ENCODE peak calls at places on chromosomes 13 and 19, in six cellular contexts. D is GM12878, W is neural progenitor cell, G is WTC11, O is A549, B is fibroblast of pulmonary artery. C is an unnamed sample.

GRCh38 chr13:42894765-42895181 is 97.3 kb downstream of the EPSTI1 start:
- DNase-seq in D (no peak), W (no peak), G (no peak), O (no peak), B (peak), C (no peak)

GRCh38 chr19:18396471-18397241 is 766 bp downstream of the LRRC25 start:
- DNase-seq in D (no peak), W (no peak), G (no peak), O (no peak), B (no peak), C (no peak)

GRCh38 chr19:48617146-48617937 is 1.6 kb downstream of the RPL18 start:
- DNase-seq in D (no peak), W (no peak), G (no peak), O (no peak), B (no peak), C (no peak)

GRCh38 chr13:110616103-110617101 is 1.1 kb downstream of the NAXD start:
- DNase-seq in D (no peak), W (peak), G (peak), O (peak), B (peak), C (peak)

GRCh38 chr13:25371608-25372274 is at the start of gene ATP8A2:
- DNase-seq in D (no peak), W (peak), G (peak), O (no peak), B (no peak), C (no peak)

GRCh38 chr19:11264452-11265176 is 2.3 kb upstream of the DOCK6 start:
- DNase-seq in D (peak), W (no peak), G (peak), O (peak), B (no peak), C (no peak)

GRCh38 chr19:38250428-38250820 is 5.8 kb downstream of the PPP1R14A start:
- DNase-seq in D (no peak), W (no peak), G (no peak), O (no peak), B (no peak), C (no peak)

GRCh38 chr19:36225219-36225892 is 10.4 kb downstream of the ZNF146 start:
- DNase-seq in D (no peak), W (no peak), G (no peak), O (no peak), B (peak), C (peak)

GRCh38 chr13:92530364-92530763 is 696.2 kb upstream of the GPC6 start:
- DNase-seq in D (no peak), W (peak), G (no peak), O (no peak), B (peak), C (no peak)

GRCh38 chr13:100203696-100204367 is 114.9 kb downstream of the PCCA start:
- DNase-seq in D (no peak), W (no peak), G (no peak), O (no peak), B (peak), C (peak)

GRCh38 chr19:29620931-29621351 is 14.9 kb downstream of the POP4 start:
- DNase-seq in D (no peak), W (no peak), G (no peak), O (no peak), B (no peak), C (no peak)

GRCh38 chr19:48540110-48540509 is 11.9 kb upstream of the SULT2B1 start:
- DNase-seq in D (no peak), W (no peak), G (no peak), O (peak), B (no peak), C (no peak)

GRCh38 chr19:45296365-45296764 is 26.3 kb downstream of the CKM start:
- DNase-seq in D (no peak), W (no peak), G (no peak), O (no peak), B (no peak), C (no peak)

GRCh38 chr19:53254451-53255341 is at the start of gene ZNF677:
- DNase-seq in D (no peak), W (peak), G (peak), O (no peak), B (peak), C (peak)

GRCh38 chr13:31485183-31485582 is 254.1 kb upstream of the RXFP2 start:
- DNase-seq in D (no peak), W (no peak), G (no peak), O (no peak), B (peak), C (peak)

GRCh38 chr13:91601273-91601672 is 202.9 kb downstream of the GPC5 start:
- DNase-seq in D (no peak), W (no peak), G (no peak), O (no peak), B (no peak), C (no peak)

GRCh38 chr13:32905063-32905863 is 111.0 kb upstream of the KL start:
- DNase-seq in D (peak), W (no peak), G (no peak), O (no peak), B (no peak), C (no peak)

GRCh38 chr19:49758292-49758691 is 4.8 kb downstream of the TSKS start:
- DNase-seq in D (no peak), W (no peak), G (no peak), O (no peak), B (peak), C (peak)

GRCh38 chr19:15251010-15251748 is 18.9 kb upstream of the EPHX3 start:
- DNase-seq in D (no peak), W (no peak), G (no peak), O (no peak), B (peak), C (peak)

GRCh38 chr13:35992964-35993363 is 138.2 kb downstream of the DCLK1 start:
- DNase-seq in D (no peak), W (no peak), G (no peak), O (no peak), B (peak), C (no peak)

GRCh38 chr19:11204943-11205349 is 7.6 kb upstream of the KANK2 start:
- DNase-seq in D (peak), W (no peak), G (no peak), O (no peak), B (no peak), C (no peak)

GRCh38 chr13:79079351-79079839 is 326.7 kb downstream of the RBM26 start:
- DNase-seq in D (no peak), W (no peak), G (no peak), O (no peak), B (no peak), C (no peak)

GRCh38 chr19:16076958-16077611 is 790 bp downstream of the TPM4 start:
- DNase-seq in D (no peak), W (peak), G (peak), O (no peak), B (no peak), C (no peak)

GRCh38 chr13:78382946-78383542 is 220.3 kb downstream of the POU4F1 start:
- DNase-seq in D (no peak), W (no peak), G (no peak), O (no peak), B (peak), C (no peak)

GRCh38 chr13:45297456-45298205 is 43.4 kb downstream of the TPT1 start:
- DNase-seq in D (no peak), W (no peak), G (no peak), O (no peak), B (no peak), C (no peak)

GRCh38 chr13:75010941-75011340 is 471.0 kb downstream of the TBC1D4 start:
- DNase-seq in D (no peak), W (no peak), G (no peak), O (no peak), B (no peak), C (no peak)

GRCh38 chr13:48222358-48223015 is 10.5 kb upstream of the ITM2B start:
- DNase-seq in D (no peak), W (no peak), G (no peak), O (no peak), B (peak), C (no peak)

GRCh38 chr19:13014101-13014920 is 19.0 kb downstream of the NFIX start:
- DNase-seq in D (no peak), W (peak), G (peak), O (no peak), B (peak), C (no peak)

GRCh38 chr13:93690139-93690538 is 463.5 kb downstream of the GPC6 start:
- DNase-seq in D (no peak), W (peak), G (no peak), O (no peak), B (peak), C (no peak)

DNA sequence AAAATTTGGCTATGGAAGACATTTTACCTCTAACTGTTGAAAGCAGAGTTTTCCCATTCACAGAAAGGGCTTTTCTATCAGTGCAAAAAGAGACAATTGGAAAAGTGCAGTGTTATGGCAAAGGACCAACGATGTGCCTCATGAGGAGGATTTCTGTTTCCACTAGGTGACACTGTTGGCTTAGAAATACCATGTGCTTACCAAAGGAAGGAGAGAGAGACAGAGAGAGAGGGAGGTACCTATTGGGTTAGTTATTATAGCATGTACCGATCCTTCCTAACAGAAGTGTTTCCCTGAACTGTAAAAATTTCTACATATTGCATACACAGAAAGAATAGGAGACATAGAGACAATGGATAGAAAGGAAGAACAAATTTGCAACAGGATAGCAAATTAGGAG is 23.9 kb upstream of the PSG4 start:
- DNase-seq in D (no peak), W (no peak), G (no peak), O (peak), B (peak), C (no peak)
- TF ChIP-seq CTCF in D (no peak), W (no peak), G (peak), O (no peak), B (no peak), C (no peak)

GRCh38 chr19:6753178-6754031 is 13.8 kb downstream of the SH2D3A start:
- DNase-seq in D (peak), W (peak), G (peak), O (peak), B (peak), C (peak)
- TF ChIP-seq CTCF in D (peak), W (peak), G (no peak), O (no peak), B (peak), C (peak)

GRCh38 chr19:33905937-33906577 is 109.4 kb downstream of the KCTD15 start:
- DNase-seq in D (no peak), W (peak), G (peak), O (peak), B (no peak), C (no peak)
- TF ChIP-seq CTCF in D (no peak), W (no peak), G (no peak), O (no peak), B (no peak), C (no peak)

GRCh38 chr19:8335343-8336071 is 7.6 kb downstream of the KANK3 start:
- DNase-seq in D (no peak), W (no peak), G (peak), O (peak), B (no peak), C (no peak)
- TF ChIP-seq CTCF in D (peak), W (peak), G (peak), O (peak), B (no peak), C (no peak)

GRCh38 chr19:40217921-40218890 is at the start of gene TTC9B:
- DNase-seq in D (no peak), W (peak), G (peak), O (peak), B (no peak), C (no peak)
- TF ChIP-seq CTCF in D (no peak), W (peak), G (no peak), O (no peak), B (no peak), C (no peak)

GRCh38 chr13:114244637-114245036 is 9.9 kb downstream of the CDC16 start:
- DNase-seq in D (no peak), W (no peak), G (no peak), O (no peak), B (no peak), C (no peak)
- TF ChIP-seq CTCF in D (no peak), W (no peak), G (no peak), O (no peak), B (no peak), C (no peak)